ENCODE peak calls at places on chromosome 1, in five cellular contexts. U is GM23248; I is K562; Z is CD8-positive, alpha-beta T cell; T is hepatocyte. L is an unnamed sample. For H3K9me3, the result is how much of the 10 kb centered on the place peaks cover.

GRCh38 chr1:230425252-230426061 is 675 bp downstream of the PGBD5 start:
- DNase-seq in I (peak), T (peak), Z (no peak), U (peak), L (no peak)

GRCh38 chr1:236066054-236066453 is 1.2 kb upstream of the NID1 start:
- DNase-seq in U (no peak), T (no peak), I (no peak), Z (no peak), L (no peak)

GRCh38 chr1:167474191-167474641 is 44.1 kb downstream of the CD247 start:
- DNase-seq in T (no peak), I (peak), Z (no peak), U (no peak), L (no peak)

GRCh38 chr1:54582566-54583306 is 34.7 kb downstream of the ACOT11 start:
- DNase-seq in Z (no peak), T (no peak), I (no peak), U (no peak), L (no peak)

GRCh38 chr1:7609311-7609994 is 161.6 kb upstream of the VAMP3 start:
- DNase-seq in U (no peak), T (no peak), I (no peak), Z (no peak), L (no peak)

GRCh38 chr1:156584813-156585212 is 5.3 kb downstream of the TTC24 start:
- DNase-seq in Z (no peak), U (no peak), T (peak), I (peak), L (no peak)

GRCh38 chr1:223556414-223557124 is 108.9 kb downstream of the CAPN8 start:
- DNase-seq in U (peak), T (peak), I (peak), Z (no peak), L (peak)

GRCh38 chr1:162676087-162676486 is 43.8 kb downstream of the DDR2 start:
- DNase-seq in T (peak), U (peak), Z (no peak), I (no peak), L (no peak)

GRCh38 chr1:64087768-64088167 is 115.7 kb upstream of the UBE2U start:
- DNase-seq in Z (no peak), T (no peak), U (peak), I (no peak), L (no peak)

GRCh38 chr1:244212219-244212618 is 161.1 kb downstream of the ZBTB18 start:
- DNase-seq in U (no peak), Z (no peak), T (no peak), I (no peak), L (no peak)

GRCh38 chr1:168466703-168467081 is 77.1 kb downstream of the XCL2 start:
- DNase-seq in U (no peak), Z (no peak), I (no peak), T (no peak), L (no peak)

GRCh38 chr1:207336559-207337467 is 15.3 kb downstream of the CD55 start:
- DNase-seq in U (no peak), T (peak), I (no peak), Z (peak), L (peak)

GRCh38 chr1:1132042-1132927 is 16.4 kb upstream of the C1orf159 start:
- DNase-seq in Z (no peak), I (no peak), T (peak), U (no peak), L (peak)

GRCh38 chr1:236132420-236133046 is 9.8 kb upstream of the GPR137B start:
- DNase-seq in Z (no peak), U (no peak), T (no peak), I (no peak), L (no peak)

DNA sequence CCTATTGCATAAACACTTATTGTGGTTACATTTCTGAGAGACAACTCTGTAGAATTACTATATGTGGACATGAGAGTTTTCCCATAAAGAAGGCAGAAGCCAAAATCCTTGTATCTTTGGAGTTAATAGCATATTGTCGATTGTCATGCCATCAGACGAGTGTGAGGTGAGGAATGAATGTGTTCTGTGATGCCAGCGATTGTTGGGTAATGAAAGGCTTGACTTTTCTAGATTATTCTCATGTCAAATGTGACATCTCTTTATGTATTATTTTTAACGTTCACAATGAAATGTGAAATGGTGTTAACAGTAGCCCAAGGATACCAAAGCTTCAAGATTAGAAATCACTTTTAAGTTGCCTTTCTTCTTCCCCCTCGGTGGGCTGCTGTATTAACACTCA is 84.9 kb downstream of the C1orf21 start:
- DNase-seq in Z (no peak), T (no peak), U (no peak), I (no peak), L (no peak)
- H3K9me3 ChIP-seq in Z (under half), T (under half), U (under half), I (under half), L (under half)

DNA sequence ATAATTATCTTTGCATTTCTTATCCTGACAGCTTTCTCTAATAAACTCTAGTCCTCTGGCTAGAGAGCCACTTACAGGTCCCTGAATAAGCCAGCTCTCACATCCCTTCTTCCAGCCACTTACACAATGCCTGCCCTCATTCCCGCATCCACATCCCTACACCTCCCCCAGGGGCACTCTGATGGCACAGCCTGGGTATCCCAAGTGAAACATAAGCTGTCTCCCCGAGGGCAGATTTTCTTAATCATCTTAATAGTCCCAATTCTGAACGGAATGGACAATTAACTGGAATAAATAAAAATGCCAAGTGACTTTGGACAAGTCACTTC is 4.9 kb downstream of the RHOC start:
- DNase-seq in Z (no peak), I (no peak), U (no peak), T (no peak), L (no peak)
- H3K27ac ChIP-seq in Z (no peak), I (peak), U (peak), T (peak), L (peak)

DNA sequence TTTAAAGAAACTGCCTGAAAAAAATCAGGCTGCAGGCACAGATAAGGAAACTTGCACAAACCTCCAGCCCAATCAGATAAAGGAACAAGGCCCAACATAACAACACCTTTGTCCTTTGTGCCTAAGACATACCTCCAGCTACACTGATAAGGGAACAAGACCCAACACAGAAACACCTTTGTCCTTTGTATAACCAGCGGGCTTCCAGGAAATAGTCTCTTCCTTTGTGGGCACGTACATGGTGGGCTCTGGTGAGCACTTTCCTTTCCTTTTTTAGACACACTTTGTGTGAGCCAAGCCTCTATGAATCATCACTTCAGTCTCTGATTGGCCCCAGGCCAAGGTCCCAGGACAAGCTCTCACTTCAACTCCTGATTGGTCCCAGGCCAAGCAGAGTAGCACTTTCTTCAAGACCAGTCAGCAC is 23.6 kb downstream of the ZNF670 start:
- DNase-seq in I (no peak), Z (no peak), U (peak), T (peak), L (peak)
- H3K9me3 ChIP-seq in I (under half), Z (under half), U (under half), T (under half), L (under half)

DNA sequence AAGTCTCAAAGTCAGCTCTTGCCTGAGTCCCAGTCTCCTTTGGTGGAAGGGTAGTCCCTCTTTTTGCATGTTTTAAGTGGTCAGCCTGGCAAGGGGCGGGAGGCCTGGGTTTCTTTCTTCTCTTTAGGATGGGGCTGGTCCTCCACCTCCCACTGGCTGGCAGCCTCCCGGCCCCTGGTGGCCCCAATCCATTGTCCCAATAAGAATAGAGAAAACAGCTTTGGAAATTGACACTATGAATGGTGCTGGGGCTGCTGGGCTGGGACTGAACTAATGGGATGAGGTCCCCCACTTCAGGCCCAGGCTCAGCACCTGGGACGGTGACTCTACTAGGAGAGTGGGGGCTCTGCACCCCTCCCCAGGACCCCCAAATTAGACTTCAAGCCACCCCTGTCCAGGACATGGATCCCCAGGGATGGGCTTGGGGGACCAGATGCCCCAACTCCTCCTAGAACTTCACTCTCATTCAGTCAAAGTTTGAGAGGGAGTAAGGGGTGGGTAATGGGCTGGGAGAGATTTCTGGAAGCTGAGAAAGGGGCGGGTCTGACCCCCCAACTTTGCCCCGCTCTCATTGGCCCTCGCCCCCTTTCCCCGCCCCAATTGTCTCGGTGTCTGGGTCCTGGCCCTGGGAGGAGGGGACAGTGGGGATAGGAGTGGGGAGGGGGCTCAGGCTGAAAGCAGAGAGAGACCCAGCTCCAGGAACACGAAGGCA is 18.2 kb downstream of the SLC27A3 start:
- DNase-seq in I (no peak), Z (no peak), T (no peak), U (no peak), L (no peak)
- H3K27ac ChIP-seq in I (no peak), Z (no peak), T (no peak), U (no peak), L (no peak)

GRCh38 chr1:152442291-152442690 is 28.2 kb upstream of the CRNN start:
- DNase-seq in T (no peak), U (no peak), I (no peak), Z (no peak), L (no peak)
- H3K9me3 ChIP-seq in T (under half), U (under half), I (under half), Z (under half), L (under half)

DNA sequence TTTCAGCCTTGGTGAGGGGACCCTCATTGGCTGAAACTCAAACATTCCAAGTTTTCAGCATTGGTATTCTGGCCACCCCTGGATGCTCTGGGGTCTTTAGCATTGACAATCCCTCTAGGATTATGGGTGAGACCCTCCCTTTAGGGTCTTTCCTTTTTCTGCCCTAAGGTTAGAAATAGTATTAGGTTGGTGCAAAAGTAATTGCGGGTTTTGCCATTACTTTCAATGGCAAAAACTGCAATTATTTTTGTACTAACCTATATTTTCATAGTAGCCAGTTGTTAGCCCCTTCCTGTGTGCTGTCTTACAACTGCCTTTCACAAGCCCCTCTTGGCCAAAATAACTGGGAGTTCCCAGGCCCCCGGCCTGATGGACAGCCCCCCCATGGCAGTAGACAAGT is 648.4 kb downstream of the PTPRU start:
- DNase-seq in T (no peak), I (no peak), Z (no peak), U (no peak), L (no peak)
- H3K27ac ChIP-seq in T (no peak), I (no peak), Z (no peak), U (no peak), L (no peak)

DNA sequence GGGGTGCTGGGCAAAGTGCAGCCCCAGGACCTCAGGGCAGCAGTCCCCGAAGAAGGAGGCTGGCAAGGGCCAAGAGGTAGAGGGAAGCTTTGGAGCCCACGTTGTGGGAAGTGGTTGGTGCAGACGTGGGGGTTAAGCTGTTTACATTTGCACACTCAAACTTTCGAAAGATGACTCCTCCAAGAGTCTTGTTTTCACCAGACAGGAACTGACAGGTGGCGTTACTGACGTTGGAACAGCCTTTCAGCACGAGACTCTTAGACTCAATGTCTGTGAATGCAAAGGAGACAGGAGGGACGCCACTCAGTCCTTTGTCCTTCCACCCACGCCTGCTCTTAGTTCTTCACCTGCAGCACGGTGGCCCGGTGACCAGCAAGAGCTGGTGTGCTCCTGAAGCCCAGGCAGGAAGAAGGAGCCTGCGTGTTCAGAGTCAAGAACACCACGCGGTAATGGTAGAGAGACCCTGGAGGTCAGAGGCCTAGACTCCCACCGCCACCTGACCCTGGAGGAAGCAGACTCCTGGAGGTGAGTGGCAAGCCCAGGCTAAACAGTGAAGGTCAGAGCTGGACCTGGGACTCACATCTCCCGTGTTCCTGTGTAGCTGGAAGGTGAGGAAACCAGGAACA is 15.9 kb downstream of the LYPD8 start:
- DNase-seq in T (no peak), U (no peak), I (peak), Z (no peak), L (no peak)
- H3K9me3 ChIP-seq in T (under half), U (under half), I (under half), Z (under half), L (under half)

DNA sequence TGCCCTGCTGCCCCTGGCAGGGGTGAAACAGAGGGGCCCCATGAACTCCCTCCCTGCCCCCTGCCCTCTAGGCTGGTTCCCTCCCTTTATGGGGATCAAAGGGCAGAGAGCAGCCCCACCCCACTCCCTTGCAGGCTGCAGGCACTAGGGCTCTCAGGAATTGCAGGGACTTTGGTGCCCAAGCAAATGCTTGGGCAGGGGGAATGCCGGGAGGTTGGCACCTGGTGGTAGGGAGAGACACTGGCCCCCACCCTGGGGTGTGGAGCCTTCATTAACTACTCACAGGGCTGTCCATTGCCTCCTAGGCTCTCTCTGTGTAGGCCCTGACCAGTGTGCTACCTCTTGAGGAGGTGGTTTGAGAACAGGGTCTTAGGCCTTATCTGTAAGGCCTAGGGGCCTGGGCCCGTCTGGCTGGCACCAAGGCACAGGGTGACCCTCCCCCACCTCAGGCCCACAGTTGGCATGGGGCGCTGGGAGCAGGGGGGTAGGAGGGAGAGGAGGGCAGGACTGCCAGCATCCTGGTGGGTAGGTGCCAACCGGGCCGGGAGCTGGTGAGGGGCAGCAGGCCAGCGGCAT is 4.7 kb downstream of the ZBTB7B start:
- DNase-seq in U (no peak), Z (no peak), T (no peak), I (no peak), L (peak)
- H3K27ac ChIP-seq in U (no peak), Z (no peak), T (no peak), I (no peak), L (peak)

DNA sequence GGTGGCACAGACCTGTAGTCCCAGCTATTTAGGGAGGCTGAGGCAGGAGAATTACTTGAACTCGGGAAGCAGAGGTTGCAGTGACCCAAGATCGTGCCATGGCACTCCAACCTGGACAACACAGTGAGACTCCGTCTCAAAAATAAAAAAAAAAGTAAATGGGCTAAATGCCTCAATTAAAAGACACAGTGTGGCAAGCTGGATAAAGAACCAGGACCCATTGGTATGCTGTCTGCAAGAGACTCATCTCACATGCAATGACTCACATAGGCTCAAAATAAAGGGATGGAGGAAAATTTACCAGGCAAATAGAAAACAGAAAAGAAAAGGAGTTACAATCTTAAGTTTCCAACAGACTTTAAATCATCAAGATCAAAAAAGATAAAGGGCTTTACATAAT is 40.3 kb downstream of the ACBD6 start:
- DNase-seq in U (no peak), T (no peak), I (no peak), Z (no peak), L (no peak)
- H3K9me3 ChIP-seq in U (under half), T (under half), I (under half), Z (under half), L (under half)